ENCODE peak calls at places on chromosomes 6 and 20, in seven cellular contexts. K is body of pancreas, R is Caco-2, H is non-pigmented ciliary epithelial cell, D is NCI-H2029 treated with DMSO at 0.1 percent for 48 hours, S is EH, P is RWPE1. N is an unnamed sample.

GRCh38 chr6:101296184-101296583 is 97.3 kb upstream of the GRIK2 start:
- DNase-seq in D (no peak), H (no peak), K (no peak), S (peak), R (no peak), P (no peak), N (no peak)

GRCh38 chr6:170529839-170530520 is 23.1 kb downstream of the PSMB1 start:
- DNase-seq in S (peak), D (peak), K (peak), P (peak), R (peak), H (no peak), N (peak)

GRCh38 chr20:536426-537012 is 7.1 kb downstream of the CSNK2A1 start:
- DNase-seq in H (no peak), S (no peak), K (no peak), R (no peak), P (no peak), D (no peak), N (no peak)

GRCh38 chr20:46071573-46071972 is 18.2 kb downstream of the NCOA5 start:
- DNase-seq in S (no peak), H (no peak), D (no peak), K (no peak), P (no peak), R (no peak), N (peak)

GRCh38 chr6:28090902-28091586 is 10.7 kb downstream of the ZNF165 start:
- DNase-seq in R (no peak), P (no peak), D (no peak), S (peak), H (no peak), K (no peak), N (no peak)

GRCh38 chr6:689223-689622 is 3.7 kb downstream of the EXOC2 start:
- DNase-seq in P (no peak), R (no peak), D (no peak), H (no peak), K (no peak), S (no peak), N (no peak)

GRCh38 chr6:28266962-28267694 is at the start of gene ZSCAN26:
- DNase-seq in P (peak), R (peak), D (peak), H (peak), K (peak), S (peak), N (peak)

GRCh38 chr20:31894980-31895675 is 24.7 kb downstream of the TTLL9 start:
- DNase-seq in D (no peak), K (peak), S (peak), H (peak), R (peak), P (peak), N (peak)